ENCODE peak calls at places on chromosome 4, in seven cellular contexts. G is HCT116, X is HepG2, V is GM12878, O is SK-N-SH, W is K562, F is H1. K is an unnamed sample.

GRCh38 chr4:64584981-64585557 is 175.8 kb upstream of the TECRL start:
- DNase-seq in W (peak), G (peak), F (no peak), X (peak), V (no peak), O (peak), K (peak)

GRCh38 chr4:132614682-132615081 is 534.4 kb upstream of the PCDH10 start:
- DNase-seq in V (no peak), O (no peak), G (no peak), W (peak), F (no peak), X (no peak), K (no peak)

GRCh38 chr4:100694467-100694866 is 176.6 kb upstream of the EMCN start:
- DNase-seq in X (no peak), W (no peak), V (no peak), G (no peak), F (no peak), O (peak), K (no peak)

GRCh38 chr4:133483600-133484246 is 334.6 kb downstream of the PCDH10 start:
- DNase-seq in F (no peak), V (no peak), G (peak), O (no peak), X (peak), W (no peak), K (peak)

GRCh38 chr4:184825394-184826314 is at the start of gene ACSL1:
- DNase-seq in V (no peak), G (no peak), W (peak), O (peak), X (peak), F (peak), K (peak)

GRCh38 chr4:54625391-54625790 is 32.4 kb upstream of the KIT start:
- DNase-seq in V (no peak), W (no peak), O (no peak), F (no peak), G (no peak), X (no peak), K (no peak)

GRCh38 chr4:118585015-118585414 is 100.2 kb upstream of the METTL14 start:
- DNase-seq in W (no peak), F (no peak), X (no peak), O (no peak), G (no peak), V (no peak), K (no peak)

GRCh38 chr4:78683352-78683751 is 92.8 kb upstream of the BMP2K start:
- DNase-seq in X (no peak), W (no peak), O (no peak), G (no peak), F (no peak), V (no peak), K (no peak)

GRCh38 chr4:105361021-105361420 is 112.8 kb downstream of the PPA2 start:
- DNase-seq in X (no peak), O (no peak), W (no peak), F (no peak), G (no peak), V (no peak), K (no peak)

DNA sequence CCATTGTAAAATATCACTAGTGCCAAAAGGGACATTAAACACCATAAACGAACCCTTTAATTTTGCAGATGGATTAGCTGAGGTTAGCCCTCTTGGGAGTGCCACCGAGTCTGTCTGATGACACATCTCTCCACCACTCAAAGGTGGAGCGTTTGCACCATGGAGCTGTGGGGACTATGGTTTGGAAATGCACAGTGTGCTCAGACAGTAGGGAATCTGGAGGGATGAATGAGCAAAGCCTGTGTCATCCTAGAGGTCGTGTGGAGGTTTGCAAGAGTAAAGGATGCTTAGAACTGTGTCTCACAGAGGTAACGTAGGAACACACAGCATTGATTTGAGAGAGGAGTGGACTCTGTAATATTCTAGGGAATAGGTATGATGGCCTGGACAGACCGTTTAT is 93.7 kb downstream of the CLNK start:
- DNase-seq in X (no peak), V (no peak), F (no peak), O (no peak), G (no peak), W (no peak), K (no peak)
- TF ChIP-seq JUND in X (no peak), V (no peak), F (no peak), O (no peak), G (no peak), W (no peak), K (no peak)

DNA sequence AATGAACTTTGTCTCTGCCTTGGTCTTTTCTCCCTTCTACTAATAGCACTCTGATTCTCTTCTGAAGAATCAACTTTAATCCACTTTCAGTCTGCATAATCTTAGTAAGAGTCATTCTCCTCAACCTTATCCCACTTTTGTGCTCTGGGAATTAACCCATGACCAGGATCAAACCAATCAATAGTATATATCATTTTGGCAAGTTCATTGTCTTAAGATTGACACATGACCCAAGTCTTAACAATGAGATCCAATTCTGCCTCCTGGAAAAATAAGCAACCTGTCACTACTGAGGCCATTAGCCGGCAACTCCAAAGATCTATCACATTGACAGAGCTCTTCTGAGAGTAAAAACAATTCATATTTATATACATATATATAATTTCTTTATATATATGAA is 1358.4 kb upstream of the ADGRL3 start:
- DNase-seq in V (no peak), X (no peak), W (no peak), O (no peak), F (no peak), G (no peak), K (no peak)
- TF ChIP-seq JUND in V (no peak), X (no peak), W (no peak), O (no peak), F (no peak), G (no peak), K (no peak)

DNA sequence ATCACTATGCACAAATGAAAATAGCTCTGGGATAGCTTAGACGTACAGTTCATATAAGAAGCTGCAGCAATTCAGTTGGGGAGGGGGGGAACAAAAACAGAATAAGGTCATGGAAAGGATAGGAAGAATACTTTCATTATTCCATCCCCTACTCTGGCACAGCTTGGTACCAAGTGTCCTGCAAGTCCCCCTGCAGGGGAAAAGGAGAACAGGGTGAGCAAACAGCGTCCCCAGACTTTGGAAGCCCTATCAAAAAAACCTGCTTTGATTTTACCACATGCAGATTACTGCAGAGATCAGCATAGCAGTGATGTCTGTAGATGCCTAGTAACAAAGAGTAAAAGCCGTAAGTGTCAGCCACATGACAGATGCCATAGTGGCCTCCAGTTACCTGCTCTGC is 209.4 kb upstream of the NEIL3 start:
- DNase-seq in W (no peak), G (no peak), F (no peak), O (no peak), X (no peak), V (no peak), K (no peak)
- TF ChIP-seq JUND in W (no peak), G (no peak), F (no peak), O (no peak), X (no peak), V (no peak), K (no peak)

GRCh38 chr4:38949416-38950051 is 81.9 kb downstream of the FAM114A1 start:
- DNase-seq in G (no peak), X (no peak), V (no peak), O (no peak), F (no peak), W (no peak), K (no peak)
- TF ChIP-seq JUND in G (no peak), X (no peak), V (no peak), O (no peak), F (no peak), W (no peak), K (no peak)

DNA sequence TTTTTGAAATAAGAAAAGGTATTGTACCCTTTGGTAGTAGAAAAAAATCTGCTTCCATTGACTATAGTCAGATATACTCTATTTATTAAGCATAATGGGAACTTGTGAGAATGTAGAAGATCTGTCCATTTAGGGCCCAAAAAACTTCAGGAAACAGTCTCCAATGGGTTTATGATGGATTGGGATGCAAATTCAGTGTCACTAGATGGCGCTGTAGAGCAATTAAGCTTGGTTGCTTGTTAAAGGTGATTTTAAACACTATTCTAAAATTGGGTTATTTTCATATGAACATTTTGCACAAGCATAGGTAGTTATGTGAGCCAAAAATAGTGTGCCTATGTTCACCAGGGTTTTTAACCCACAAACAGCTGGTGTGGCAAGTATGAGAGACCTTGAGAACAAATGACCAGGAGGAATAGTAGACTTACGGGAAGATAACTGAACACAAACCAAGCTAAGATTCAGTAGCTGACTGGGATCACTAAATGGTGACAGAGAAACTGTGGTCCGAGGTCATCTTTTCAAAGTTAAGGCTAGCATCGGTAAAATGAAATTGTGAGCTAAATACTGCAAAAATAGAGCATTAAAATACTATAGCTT is 80.3 kb upstream of the LSM6 start:
- DNase-seq in X (peak), W (peak), G (peak), V (no peak), F (peak), O (peak), K (peak)
- TF ChIP-seq JUND in X (no peak), W (no peak), G (no peak), V (no peak), F (no peak), O (no peak), K (no peak)

GRCh38 chr4:6271701-6272465 is 2.2 kb downstream of the WFS1 start:
- DNase-seq in O (no peak), G (no peak), V (no peak), X (no peak), W (no peak), F (no peak), K (peak)

GRCh38 chr4:6269651-6270511 is at the start of gene WFS1:
- DNase-seq in F (peak), X (peak), G (peak), O (peak), W (peak), V (peak), K (peak)

GRCh38 chr4:6269400-6269650 is 325 bp upstream of the WFS1 start:
- DNase-seq in X (no peak), W (no peak), O (no peak), V (no peak), F (no peak), G (no peak), K (no peak)

GRCh38 chr4:6271206-6271605 is 1.6 kb downstream of the WFS1 start:
- DNase-seq in X (no peak), V (no peak), F (no peak), G (no peak), W (no peak), O (no peak), K (no peak)

GRCh38 chr4:6270691-6271121 is 1.1 kb downstream of the WFS1 start:
- DNase-seq in X (no peak), W (no peak), F (no peak), G (no peak), V (no peak), O (no peak), K (no peak)
- TF ChIP-seq JUND in X (no peak), W (no peak), F (no peak), G (no peak), V (no peak), O (no peak), K (no peak)

DNA sequence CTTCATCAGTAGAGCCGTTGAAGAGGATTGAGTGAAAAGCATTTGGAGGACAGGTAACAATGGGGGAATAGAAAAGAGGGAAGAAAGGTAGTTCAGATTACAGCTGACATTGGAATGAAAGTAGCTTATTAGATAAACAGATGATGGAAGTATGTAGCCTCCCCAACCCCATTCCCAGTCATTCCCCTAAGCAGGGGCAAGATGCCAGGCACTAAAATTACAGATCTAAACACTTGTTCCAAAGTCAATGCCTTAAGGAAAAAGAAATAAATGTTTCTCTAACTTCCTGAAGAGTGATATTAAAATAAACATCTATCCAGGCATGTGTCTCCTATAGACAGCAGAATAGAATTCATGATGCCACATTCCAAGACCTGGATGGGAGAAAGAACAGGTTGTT is 350.8 kb downstream of the PDGFC start:
- DNase-seq in W (no peak), X (no peak), G (no peak), F (no peak), O (no peak), V (no peak), K (no peak)
- TF ChIP-seq JUND in W (no peak), X (no peak), G (no peak), F (no peak), O (no peak), V (no peak), K (no peak)

DNA sequence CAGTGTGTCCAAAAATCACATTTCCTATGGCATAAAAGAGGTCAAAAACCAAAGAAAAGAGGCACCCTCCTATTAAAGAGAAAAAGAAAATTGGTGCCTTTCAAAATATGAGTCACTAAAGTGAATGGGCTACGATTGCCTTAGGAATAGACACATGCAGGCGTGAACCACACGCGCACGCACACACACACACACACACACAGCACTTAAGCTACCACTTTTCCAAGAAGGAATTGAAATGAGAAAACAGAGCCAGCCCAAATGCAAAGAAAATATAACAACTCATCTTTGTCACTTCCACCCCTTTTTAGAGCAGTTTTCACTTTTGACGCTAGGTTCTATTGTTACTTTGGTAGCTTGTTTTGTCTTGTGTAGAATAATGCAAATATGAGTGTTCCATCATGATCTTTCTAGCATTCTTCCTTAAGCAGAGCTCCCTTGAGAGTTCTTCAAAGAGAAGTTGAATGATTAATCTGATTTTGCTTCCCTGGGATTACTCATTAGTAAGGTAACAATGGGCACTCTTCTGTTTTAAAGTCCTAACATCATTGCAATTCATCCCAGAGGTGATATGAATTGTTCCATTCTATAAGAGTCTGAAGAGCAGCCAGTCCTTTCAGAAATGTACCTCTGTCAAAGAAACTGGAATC is 239.2 kb upstream of the GNPDA2 start:
- DNase-seq in V (no peak), X (no peak), O (no peak), F (no peak), W (no peak), G (no peak), K (no peak)
- TF ChIP-seq JUND in V (no peak), X (no peak), O (no peak), F (no peak), W (no peak), G (no peak), K (no peak)

DNA sequence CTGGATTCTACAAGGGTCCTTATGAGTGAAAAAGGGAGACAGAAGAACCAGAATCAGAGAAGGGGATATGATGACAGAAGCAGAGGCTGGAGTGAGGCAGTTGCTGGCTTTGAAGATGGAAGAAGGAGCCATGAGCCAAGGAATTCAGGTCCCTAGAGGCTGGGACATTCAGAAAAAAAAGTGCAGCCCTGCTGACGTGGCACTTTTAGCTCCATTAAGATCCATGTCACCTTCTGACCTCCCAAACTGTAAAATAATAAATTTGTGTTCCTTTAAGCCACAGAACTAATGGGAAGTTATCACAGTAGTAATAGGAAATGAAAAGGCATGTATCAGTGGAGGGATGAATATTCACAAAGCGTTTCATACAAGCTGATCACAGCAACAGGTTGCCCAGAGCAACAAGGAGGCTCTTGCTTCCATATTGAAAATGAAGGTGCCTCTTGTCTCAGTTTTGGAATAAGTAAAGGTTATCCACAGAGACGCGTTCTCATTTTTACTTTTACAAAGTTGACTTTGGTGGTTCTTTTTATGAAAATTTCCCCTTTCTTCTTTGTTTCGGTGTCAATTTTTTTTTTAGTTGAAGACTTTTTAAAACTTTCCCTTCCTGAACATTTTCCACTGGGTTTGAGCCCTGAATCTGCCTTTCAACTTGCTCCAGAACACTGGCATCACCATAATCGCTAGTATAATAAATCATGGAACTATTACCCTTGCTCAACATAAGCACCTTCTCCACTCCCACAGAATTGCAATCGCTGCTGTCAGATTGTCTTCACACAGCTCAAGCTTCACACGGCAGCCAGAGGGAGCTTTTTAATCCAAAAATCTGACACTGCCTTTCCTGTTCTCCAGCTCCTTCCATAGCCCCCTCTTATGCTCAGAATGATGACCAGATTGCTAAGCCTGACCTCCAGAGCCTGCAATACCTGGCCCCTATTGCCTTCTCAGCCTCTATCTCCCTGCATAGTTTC is 127.6 kb upstream of the RBPJ start:
- DNase-seq in O (no peak), W (no peak), V (no peak), G (no peak), F (no peak), X (no peak), K (no peak)
- TF ChIP-seq JUND in O (no peak), W (no peak), V (no peak), G (no peak), F (no peak), X (no peak), K (no peak)